ENCODE peak calls at places on chromosomes 7 and 10, in ten cellular contexts. F is psoas muscle, M is ascending aorta, R is pancreas, U is fibroblast of lung, E is dorsolateral prefrontal cortex, K is endothelial cell of umbilical vein, N is esophagus muscularis mucosa, V is sigmoid colon, T is hepatocyte. L is an unnamed sample.

GRCh38 chr7:128919241-128919640 is 8.7 kb upstream of the KCP start:
- DNase-seq in V (peak; percentile 42), T (no peak), E (no peak), N (no peak), R (no peak), F (no peak), K (no peak), U (no peak), M (no peak), L (no peak)

GRCh38 chr10:80165173-80165572 is 32.6 kb downstream of the PLAC9 start:
- DNase-seq in T (no peak), V (peak; percentile 59), U (peak; percentile 57), R (no peak), M (no peak), E (no peak), N (no peak), K (no peak), F (no peak), L (peak; percentile 87)

GRCh38 chr10:60434418-60435046 is 44.9 kb upstream of the ANK3 start:
- DNase-seq in E (no peak), U (peak; percentile 54), N (no peak), T (peak; percentile 65), M (no peak), F (no peak), V (no peak), K (peak; percentile 78), R (peak; percentile 9), L (peak; percentile 49)

GRCh38 chr7:50552921-50553320 is 12.3 kb downstream of the DDC start:
- DNase-seq in V (peak; percentile 55), E (no peak), M (no peak), R (peak; percentile 31), U (peak; percentile 53), N (no peak), T (peak; percentile 78), F (no peak), K (peak; percentile 46), L (peak; percentile 26)

GRCh38 chr7:136887317-136887716 is 18.9 kb downstream of the CHRM2 start:
- DNase-seq in F (no peak), V (no peak), U (no peak), K (no peak), E (no peak), R (no peak), M (no peak), T (no peak), N (no peak), L (no peak)

GRCh38 chr10:59393349-59393748 is 31.0 kb upstream of the FAM13C start:
- DNase-seq in R (no peak), N (no peak), U (peak; percentile 40), F (no peak), T (no peak), M (no peak), K (no peak), E (no peak), V (no peak), L (no peak)

GRCh38 chr10:12221323-12222298 is 25.6 kb downstream of the CDC123 start:
- DNase-seq in T (no peak), E (no peak), M (no peak), R (no peak), F (no peak), K (no peak), N (no peak), V (no peak), U (peak; percentile 56), L (peak; percentile 12)

GRCh38 chr10:128361487-128361886 is 235.3 kb upstream of the MKI67 start:
- DNase-seq in K (no peak), E (no peak), R (no peak), T (no peak), V (no peak), M (no peak), N (peak; percentile 83), U (no peak), F (no peak), L (no peak)

GRCh38 chr10:21057436-21057835 is 160.3 kb upstream of the NEBL start:
- DNase-seq in R (no peak), V (no peak), U (no peak), T (no peak), N (no peak), K (no peak), F (no peak), M (no peak), E (no peak), L (no peak)

GRCh38 chr7:157674715-157675426 is 338.1 kb downstream of the DNAJB6 start:
- DNase-seq in T (no peak), F (no peak), N (no peak), M (no peak), U (no peak), R (no peak), E (no peak), K (no peak), V (peak; percentile 53), L (no peak)

DNA sequence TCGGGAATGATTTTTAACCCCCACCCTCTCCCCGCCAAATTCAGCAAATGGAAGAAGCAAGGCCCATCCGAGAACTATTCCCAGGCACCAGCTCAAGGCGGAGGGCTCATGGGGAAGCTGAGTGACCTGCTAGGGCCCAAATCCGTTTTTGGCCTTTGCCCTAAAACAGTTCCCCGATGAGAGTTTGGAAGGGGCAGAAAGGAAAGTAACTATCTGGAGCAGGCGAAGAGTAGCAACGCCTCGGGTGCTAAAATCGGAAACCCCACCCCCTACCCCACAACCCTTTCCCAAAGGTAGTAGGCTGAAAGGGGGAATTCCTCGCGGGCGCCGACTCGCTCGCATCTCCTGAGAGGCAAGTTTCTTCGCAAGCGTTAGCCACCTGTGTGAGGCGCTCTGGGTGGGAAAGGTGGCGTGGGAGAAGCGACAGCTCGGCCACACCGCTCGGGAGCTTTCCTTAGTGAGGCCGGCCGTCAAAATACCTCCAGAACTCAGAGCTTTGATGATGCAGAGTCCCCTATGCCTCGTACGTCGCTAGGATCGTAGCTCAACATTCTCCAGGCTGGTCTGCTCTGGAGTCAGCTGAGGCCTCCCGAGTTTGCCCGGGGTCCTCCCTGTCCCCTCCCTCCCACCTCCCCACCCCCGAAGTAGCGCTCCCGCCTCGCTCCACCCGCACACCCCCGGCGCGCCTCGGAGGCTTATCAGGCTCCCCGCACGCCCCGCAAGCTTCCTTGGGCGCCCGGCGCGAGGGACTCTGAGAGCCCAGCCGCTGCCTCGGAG is 638 bp upstream of the PRKG1 start:
- DNase-seq in R (peak; percentile 33), M (no peak), T (peak; percentile 33), E (no peak), K (no peak), N (no peak), V (peak; percentile 78), F (peak; percentile 59), U (no peak), L (peak; percentile 8)
- TF ChIP-seq CTCF in R (no peak), M (no peak), T (peak; percentile 7), E (no peak), K (no peak), N (no peak), V (no peak), F (no peak), U (no peak), L (no peak)

DNA sequence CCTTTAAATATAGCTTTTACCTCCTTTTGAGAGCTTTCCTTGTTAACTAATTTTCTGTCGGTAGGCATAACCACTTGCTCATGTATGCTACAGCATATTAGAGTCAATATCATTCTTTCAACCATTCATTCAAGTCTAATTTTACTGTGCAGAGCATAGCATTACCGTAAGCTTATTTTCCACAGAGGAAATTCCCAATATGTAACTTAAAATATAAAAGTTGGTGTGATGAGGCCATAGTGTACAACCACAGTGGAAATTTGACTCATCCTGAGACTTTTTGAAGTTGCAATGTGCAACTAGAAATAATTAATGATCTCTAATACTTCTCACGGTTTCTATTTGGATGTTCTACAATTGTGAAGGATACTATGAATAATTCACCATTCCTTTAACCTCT is 80.6 kb upstream of the KLF6 start:
- DNase-seq in U (peak; percentile 45), N (no peak), T (no peak), E (no peak), F (no peak), V (no peak), R (no peak), K (no peak), M (no peak), L (no peak)
- H3K27ac ChIP-seq in U (no peak overlapping the region), N (no peak overlapping the region), T (no peak overlapping the region), E (no peak overlapping the region), F (no peak overlapping the region), V (no peak overlapping the region), R (no peak overlapping the region), K (no peak overlapping the region), M (no peak overlapping the region), L (no peak overlapping the region)

GRCh38 chr7:155513543-155514285 is 32.6 kb downstream of the CNPY1 start:
- DNase-seq in U (no peak), M (no peak), N (no peak), E (no peak), V (no peak), T (no peak), F (no peak), K (no peak), R (no peak), L (no peak)

GRCh38 chr7:155515318-155515717 is 31.0 kb downstream of the CNPY1 start:
- DNase-seq in E (no peak), K (no peak), R (no peak), T (no peak), N (no peak), F (no peak), U (no peak), V (no peak), M (no peak), L (no peak)

GRCh38 chr7:155516466-155516865 is 29.9 kb downstream of the CNPY1 start:
- DNase-seq in E (no peak), N (no peak), V (no peak), F (no peak), T (no peak), M (no peak), U (no peak), R (no peak), K (no peak), L (no peak)

GRCh38 chr7:155512246-155512887 is 34.0 kb downstream of the CNPY1 start:
- DNase-seq in M (no peak), N (no peak), V (no peak), K (no peak), T (no peak), F (no peak), U (no peak), E (no peak), R (no peak), L (no peak)

GRCh38 chr7:155514296-155514695 is 32.1 kb downstream of the CNPY1 start:
- DNase-seq in U (no peak), T (no peak), K (no peak), N (no peak), R (no peak), E (no peak), F (no peak), M (no peak), V (no peak), L (no peak)
- TF ChIP-seq CTCF in U (no peak), T (no peak), K (no peak), N (no peak), R (no peak), E (no peak), F (no peak), M (no peak), V (no peak), L (no peak)

DNA sequence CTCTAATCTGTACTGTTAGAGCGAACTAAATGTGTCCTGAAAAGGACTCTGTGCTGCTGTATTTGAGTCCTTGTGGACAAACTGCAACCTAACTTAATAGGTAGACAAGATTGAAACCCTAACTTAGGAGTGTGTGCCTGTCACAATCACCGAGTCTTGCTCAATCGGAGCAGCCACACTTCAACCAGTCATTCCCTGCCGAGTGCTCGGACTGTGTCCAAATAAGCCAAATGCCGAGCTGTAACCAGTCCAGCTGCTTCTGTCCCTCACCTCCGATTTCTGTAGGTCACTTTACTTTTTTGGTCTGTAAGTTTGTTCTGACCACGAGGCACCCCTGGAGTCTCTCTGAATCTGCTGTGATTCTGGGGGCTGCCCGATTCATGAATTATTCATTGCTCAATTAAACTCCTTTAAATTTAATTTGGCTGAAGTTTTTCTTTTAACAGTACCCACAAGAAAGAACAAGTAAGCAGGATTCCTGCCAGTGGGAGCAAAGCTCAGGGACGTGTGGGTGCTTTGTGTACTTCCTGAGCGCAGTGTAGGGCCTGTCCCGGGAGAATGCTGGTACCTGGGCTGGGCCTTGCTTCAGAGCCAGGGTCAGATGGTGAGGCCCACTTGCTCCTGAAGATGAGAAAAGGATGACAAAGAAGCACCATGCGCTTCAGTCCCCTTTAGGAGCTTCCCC is 140.1 kb downstream of the ACTR3B start:
- DNase-seq in F (peak; percentile 86), T (no peak), V (no peak), R (peak; percentile 69), E (no peak), M (no peak), U (peak; percentile 2), N (no peak), K (no peak), L (no peak)
- H3K27ac ChIP-seq in F (peak overlapping the region; percentile 79), T (no peak overlapping the region), V (no peak overlapping the region), R (peak overlapping the region; percentile 53), E (no peak overlapping the region), M (no peak overlapping the region), U (no peak overlapping the region), N (no peak overlapping the region), K (no peak overlapping the region), L (peak overlapping the region; percentile 55)